ENCODE peak calls at places on chromosome 21, in ten cellular contexts. J is AG10803, W is GM19239, I is NCI-H1694 treated with DMSO at 0.1 percent for 48 hours, K is lower leg skin, B is globus pallidus, A is A172, R is H54, P is T-cell, O is astrocyte of the cerebellum. S is an unnamed sample.

GRCh38 chr21:29224006-29224405 is 74.7 kb upstream of the BACH1 start:
- DNase-seq in O (no peak), W (no peak), I (no peak), P (no peak), K (no peak), A (no peak), J (no peak), B (no peak), R (no peak), S (no peak)

GRCh38 chr21:35239811-35240219 is 190.7 kb upstream of the RUNX1 start:
- DNase-seq in P (no peak), A (no peak), B (no peak), W (no peak), J (no peak), O (no peak), I (peak; percentile 97), R (no peak), K (no peak), S (no peak)

GRCh38 chr21:46617267-46618051 is 12.6 kb upstream of the S100B start:
- DNase-seq in I (no peak), A (no peak), O (no peak), P (no peak), R (no peak), W (no peak), B (no peak), J (peak; percentile 38), K (no peak), S (no peak)

GRCh38 chr21:25457411-25457810 is 149.9 kb downstream of the MRPL39 start:
- DNase-seq in B (no peak), W (no peak), J (peak; percentile 31), K (no peak), R (peak; percentile 33), P (no peak), A (peak; percentile 83), O (peak; percentile 71), I (no peak), S (peak; percentile 54)

GRCh38 chr21:43815107-43815742 is 25.8 kb downstream of the RRP1 start:
- DNase-seq in O (no peak), B (no peak), W (no peak), K (no peak), I (no peak), P (no peak), R (no peak), A (no peak), J (no peak), S (no peak)

GRCh38 chr21:25535811-25536210 is 71.5 kb downstream of the MRPL39 start:
- DNase-seq in A (no peak), J (no peak), I (no peak), R (no peak), O (no peak), K (no peak), P (no peak), B (no peak), W (no peak), S (no peak)

GRCh38 chr21:30674312-30674711 is 31.6 kb downstream of the KRTAP20-3 start:
- DNase-seq in J (no peak), R (no peak), K (no peak), O (no peak), P (no peak), W (no peak), I (no peak), B (no peak), A (no peak), S (no peak)

GRCh38 chr21:34815831-34816700 is 147.3 kb downstream of the CLIC6 start:
- DNase-seq in I (peak; percentile 41), J (no peak), A (no peak), P (no peak), O (no peak), K (peak; percentile 74), R (no peak), B (no peak), W (no peak), S (no peak)

GRCh38 chr21:45594721-45595489 is 48.6 kb upstream of the PCBP3 start:
- DNase-seq in R (no peak), B (no peak), J (no peak), P (no peak), O (no peak), I (no peak), A (no peak), K (no peak), W (no peak), S (no peak)

GRCh38 chr21:18493420-18493819 is 89.8 kb upstream of the TMPRSS15 start:
- DNase-seq in P (no peak), K (no peak), I (no peak), O (peak; percentile 65), A (peak; percentile 77), W (no peak), R (peak; percentile 23), J (no peak), B (no peak), S (no peak)

GRCh38 chr21:36207577-36208320 is 51.1 kb downstream of the DOP1B start:
- DNase-seq in K (no peak), A (peak; percentile 90), W (no peak), O (peak; percentile 58), I (no peak), J (peak; percentile 19), B (no peak), R (peak; percentile 55), P (no peak), S (no peak)

GRCh38 chr21:42414928-42415769 is 11.4 kb downstream of the UBASH3A start:
- DNase-seq in P (peak; percentile 91), K (no peak), W (peak; percentile 65), J (no peak), A (peak; percentile 96), I (no peak), O (peak; percentile 5), B (no peak), R (peak; percentile 68), S (peak; percentile 86)

GRCh38 chr21:39911286-39911685 is 44.0 kb downstream of the PCP4 start:
- DNase-seq in W (no peak), O (no peak), R (no peak), B (no peak), J (no peak), A (peak; percentile 18), K (peak; percentile 28), P (no peak), I (no peak), S (no peak)

GRCh38 chr21:42565206-42565810 is 51.7 kb downstream of the SLC37A1 start:
- DNase-seq in A (no peak), K (peak; percentile 57), B (no peak), R (no peak), J (no peak), I (no peak), W (no peak), P (no peak), O (no peak), S (peak; percentile 31)

GRCh38 chr21:46247699-46248460 is 19.3 kb upstream of the LSS start:
- DNase-seq in B (no peak), R (no peak), O (no peak), K (peak; percentile 61), W (no peak), P (no peak), A (no peak), I (no peak), J (no peak), S (no peak)

GRCh38 chr21:16058896-16059295 is 329.1 kb downstream of the USP25 start:
- DNase-seq in R (no peak), J (peak; percentile 11), K (no peak), O (no peak), P (no peak), B (no peak), A (peak; percentile 14), I (no peak), W (no peak), S (no peak)

GRCh38 chr21:29299906-29300546 is 1.3 kb downstream of the BACH1 start:
- DNase-seq in O (peak; percentile 94), W (peak; percentile 30), I (peak; percentile 62), B (peak; percentile 53), A (peak; percentile 97), R (peak; percentile 76), J (peak; percentile 97), K (peak; percentile 85), P (peak; percentile 20), S (peak; percentile 67)

GRCh38 chr21:42527489-42528158 is 14.0 kb downstream of the SLC37A1 start:
- DNase-seq in P (peak; percentile 59), O (no peak), J (no peak), W (no peak), I (no peak), R (no peak), A (no peak), B (no peak), K (peak; percentile 81), S (peak; percentile 84)

GRCh38 chr21:41164981-41165650 is 2.8 kb upstream of the BACE2 start:
- DNase-seq in W (no peak), K (peak; percentile 94), P (no peak), B (no peak), J (peak; percentile 41), A (peak; percentile 93), R (peak; percentile 60), O (no peak), I (no peak), S (no peak)

GRCh38 chr21:42478504-42478903 is 17.5 kb downstream of the RSPH1 start:
- DNase-seq in R (no peak), O (no peak), K (no peak), P (no peak), J (no peak), B (no peak), I (no peak), A (no peak), W (no peak), S (no peak)

GRCh38 chr21:34202553-34203332 is 129.4 kb downstream of the MRPS6 start:
- DNase-seq in W (no peak), R (no peak), A (no peak), B (no peak), J (no peak), I (no peak), O (no peak), K (peak; percentile 87), P (no peak), S (no peak)

GRCh38 chr21:35059742-35060141 is 10.6 kb upstream of the RUNX1 start:
- DNase-seq in I (no peak), K (no peak), O (no peak), W (no peak), B (no peak), A (no peak), R (no peak), P (no peak), J (peak; percentile 85), S (no peak)

GRCh38 chr21:36551731-36552457 is 72.0 kb upstream of the CLDN14 start:
- DNase-seq in I (no peak), R (no peak), J (peak; percentile 94), A (peak; percentile 38), K (no peak), O (peak; percentile 6), W (no peak), P (no peak), B (no peak), S (no peak)